ENCODE peak calls at places on chromosomes 5 and 9, in ten cellular contexts. N, U, I, O, C, Z, F, Y, A and W are unnamed samples.
A peak's percentile ranks its signal among the peaks of the same experiment; 100 is the strongest.

GRCh38 chr9:129823163-129823933 is 588 bp downstream of the TOR1A start:
- DNase-seq in I (no peak), Y (peak; percentile 32), A (no peak), N (no peak), U (peak; percentile 89), F (peak; percentile 39), Z (no peak), O (no peak), C (peak; percentile 36), W (no peak)

GRCh38 chr9:109315889-109316640 is 4.8 kb downstream of the EPB41L4B start:
- DNase-seq in U (no peak), N (peak; percentile 66), C (peak; percentile 14), Z (peak; percentile 61), I (no peak), Y (peak; percentile 99), A (peak; percentile 88), O (no peak), F (peak; percentile 65), W (no peak)

GRCh38 chr5:62707539-62707938 is 128.9 kb downstream of the LRRC70 start:
- DNase-seq in U (no peak), F (no peak), I (no peak), N (no peak), Z (no peak), Y (no peak), C (no peak), A (no peak), O (no peak), W (no peak)

GRCh38 chr5:83341815-83342334 is 129.7 kb upstream of the VCAN start:
- DNase-seq in I (no peak), Y (no peak), O (no peak), N (no peak), A (no peak), C (no peak), Z (no peak), U (no peak), F (no peak), W (no peak)

GRCh38 chr5:73374520-73375235 is 73.9 kb downstream of the FOXD1 start:
- DNase-seq in A (no peak), C (no peak), I (no peak), Z (no peak), Y (peak; percentile 57), U (no peak), N (no peak), F (peak; percentile 51), O (no peak), W (no peak)

GRCh38 chr5:123358751-123359150 is 64.5 kb downstream of the CEP120 start:
- DNase-seq in C (no peak), O (peak; percentile 57), N (no peak), F (peak; percentile 8), Y (no peak), U (no peak), I (peak; percentile 42), A (no peak), Z (no peak), W (no peak)

GRCh38 chr9:119801311-119801710 is 432.1 kb upstream of the BRINP1 start:
- DNase-seq in Y (no peak), N (no peak), C (no peak), O (no peak), F (no peak), A (no peak), Z (peak; percentile 10), I (no peak), U (no peak), W (no peak)

GRCh38 chr5:54719384-54720306 is 202.1 kb downstream of the SNX18 start:
- DNase-seq in I (no peak), A (no peak), U (no peak), N (peak; percentile 43), C (peak; percentile 74), O (no peak), Y (peak; percentile 66), Z (peak; percentile 18), F (peak; percentile 86), W (no peak)

GRCh38 chr5:56269216-56269927 is 36.2 kb upstream of the ANKRD55 start:
- DNase-seq in F (peak; percentile 86), Y (peak; percentile 40), C (peak; percentile 72), Z (no peak), O (peak; percentile 43), N (peak; percentile 15), A (no peak), I (no peak), U (peak; percentile 76), W (no peak)

GRCh38 chr5:91419571-91420537 is 36.7 kb upstream of the ARRDC3 start:
- DNase-seq in Z (no peak), A (peak; percentile 77), U (peak; percentile 70), C (peak; percentile 72), I (peak; percentile 26), Y (peak; percentile 67), F (peak; percentile 76), O (peak; percentile 57), N (peak; percentile 66), W (peak; percentile 60)

GRCh38 chr9:112493738-112494137 is 7.1 kb downstream of the KIAA1958 start:
- DNase-seq in O (peak; percentile 30), N (no peak), Z (peak; percentile 91), C (no peak), I (no peak), A (no peak), U (no peak), F (peak; percentile 21), Y (no peak), W (no peak)

GRCh38 chr5:56190500-56190899 is 42.6 kb downstream of the ANKRD55 start:
- DNase-seq in F (peak; percentile 87), N (peak; percentile 62), C (no peak), O (peak; percentile 38), U (no peak), A (peak; percentile 33), Z (peak; percentile 38), Y (peak; percentile 81), I (no peak), W (peak; percentile 51)

GRCh38 chr5:112412370-112412769 is 6.7 kb downstream of the EPB41L4A start:
- DNase-seq in U (no peak), Y (peak; percentile 96), A (no peak), I (no peak), F (no peak), Z (no peak), N (no peak), C (no peak), O (no peak), W (no peak)
- H3K4me3 ChIP-seq in U (no peak overlapping the region), Y (no peak overlapping the region), A (no peak overlapping the region), I (no peak overlapping the region), F (no peak overlapping the region), Z (no peak overlapping the region), N (no peak overlapping the region), C (no peak overlapping the region), O (no peak overlapping the region), W (no peak overlapping the region)

GRCh38 chr5:181054138-181054537 is 14.1 kb downstream of the BTNL9 start:
- DNase-seq in Z (no peak), N (no peak), C (peak; percentile 31), I (no peak), F (no peak), O (no peak), U (no peak), A (no peak), Y (no peak), W (no peak)
- H3K4me3 ChIP-seq in Z (no peak overlapping the region), N (no peak overlapping the region), C (peak overlapping the region; percentile 69), I (no peak overlapping the region), F (no peak overlapping the region), O (no peak overlapping the region), U (no peak overlapping the region), A (peak overlapping the region; percentile 55), Y (no peak overlapping the region), W (peak overlapping the region; percentile 40)

DNA sequence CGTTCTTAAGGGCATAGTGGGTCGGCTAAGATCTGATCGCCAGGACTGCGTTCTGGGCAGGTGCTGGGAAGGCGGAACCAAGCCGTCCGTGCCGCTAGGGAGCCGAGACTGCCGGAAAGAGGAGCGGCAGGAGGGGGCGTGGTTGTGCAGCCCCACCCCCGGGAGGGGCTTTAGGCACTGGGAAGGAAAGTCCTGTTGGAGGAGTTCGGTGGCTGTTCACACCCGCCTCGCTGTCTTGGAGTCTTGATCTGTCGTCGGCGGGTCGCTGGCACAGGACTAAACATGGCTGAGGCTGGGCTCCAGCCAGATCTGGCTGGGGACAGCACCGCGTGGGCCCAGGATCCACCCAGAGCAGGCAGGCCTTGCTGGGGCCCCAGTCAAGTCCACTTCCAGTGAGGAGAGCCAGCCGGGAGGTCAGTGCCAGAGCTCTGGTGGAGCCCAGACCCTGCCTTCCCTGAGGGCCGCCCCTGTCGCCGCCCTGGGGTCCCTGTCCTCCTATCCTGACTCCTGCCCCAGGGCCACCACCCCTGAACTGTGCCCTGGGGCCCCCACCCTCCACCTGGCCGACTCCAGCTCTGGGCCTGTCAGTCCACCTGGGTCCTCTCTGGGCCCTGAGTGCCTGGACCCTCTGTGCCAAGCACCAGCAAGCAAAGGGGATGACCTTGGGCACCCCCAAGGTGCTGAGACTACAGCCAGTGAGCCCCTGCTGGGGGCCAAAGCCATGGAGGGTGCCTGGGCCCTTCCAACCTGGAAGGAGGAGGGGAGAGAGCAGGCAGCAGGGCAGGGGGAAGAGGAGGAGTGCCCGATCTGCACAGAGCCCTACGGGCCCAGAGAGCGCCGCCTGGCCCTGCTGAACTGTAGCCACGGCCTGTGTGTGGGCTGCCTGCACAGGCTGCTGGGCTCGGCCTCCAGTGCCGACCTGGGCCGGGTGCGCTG is 4.5 kb downstream of the RNF208 start:
- DNase-seq in U (no peak), C (peak; percentile 60), Y (peak; percentile 87), F (no peak), A (peak; percentile 93), I (no peak), N (peak; percentile 43), O (no peak), Z (no peak), W (no peak)
- H3K4me3 ChIP-seq in U (no peak overlapping the region), C (no peak overlapping the region), Y (peak overlapping the region; percentile 45), F (no peak overlapping the region), A (peak overlapping the region; percentile 31), I (no peak overlapping the region), N (no peak overlapping the region), O (no peak overlapping the region), Z (no peak overlapping the region), W (no peak overlapping the region)

GRCh38 chr5:150446583-150446982 is 3.0 kb downstream of the RPS14 start:
- DNase-seq in Y (no peak), Z (no peak), I (no peak), U (no peak), C (no peak), N (no peak), A (no peak), O (no peak), F (no peak), W (no peak)

GRCh38 chr5:150447188-150447587 is 2.4 kb downstream of the RPS14 start:
- DNase-seq in Y (no peak), U (no peak), F (no peak), I (no peak), C (no peak), A (no peak), N (no peak), O (no peak), Z (no peak), W (no peak)

GRCh38 chr5:150448960-150449490 is 514 bp downstream of the RPS14 start:
- DNase-seq in N (no peak), O (no peak), I (no peak), F (no peak), C (peak; percentile 38), A (no peak), U (no peak), Z (no peak), Y (no peak), W (no peak)

GRCh38 chr5:150449491-150450339 is at the start of gene RPS14:
- DNase-seq in U (peak; percentile 95), O (peak; percentile 94), I (peak; percentile 76), A (peak; percentile 96), Z (peak; percentile 67), F (peak; percentile 96), C (peak; percentile 93), Y (peak; percentile 96), N (peak; percentile 92), W (peak; percentile 90)

DNA sequence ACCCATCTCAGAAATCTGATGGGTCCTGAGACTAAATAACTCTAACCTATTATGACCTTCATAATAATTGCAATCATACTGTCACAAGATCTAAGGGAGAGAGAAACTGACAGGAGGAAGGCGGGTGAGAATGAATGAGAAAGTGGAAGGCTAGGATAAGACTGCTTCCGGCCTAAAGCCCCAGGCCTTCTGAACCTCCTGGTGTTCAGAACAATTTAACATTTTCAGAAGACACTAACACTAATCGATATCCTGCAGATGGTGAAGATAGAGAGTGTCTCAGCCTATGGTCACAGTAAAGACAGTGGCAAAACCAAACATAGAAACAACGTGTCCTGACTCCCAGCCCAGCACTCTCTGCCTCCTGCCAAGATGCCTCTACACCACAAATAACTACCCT is 1.2 kb downstream of the RPS14 start:
- DNase-seq in C (no peak), O (no peak), Z (no peak), F (no peak), I (no peak), N (no peak), U (no peak), Y (no peak), A (no peak), W (no peak)
- H3K4me3 ChIP-seq in C (peak overlapping the region; percentile 91), O (peak overlapping the region; percentile 65), Z (peak overlapping the region; percentile 92), F (peak overlapping the region; percentile 64), I (peak overlapping the region; percentile 97), N (peak overlapping the region; percentile 56), U (peak overlapping the region; percentile 95), Y (peak overlapping the region; percentile 99), A (peak overlapping the region; percentile 86), W (peak overlapping the region; percentile 77)